ENCODE peak calls at places on chromosome 16, in four cellular contexts. O is endothelial cell of umbilical vein, B is keratinocyte, T is K562. R is an unnamed sample.

GRCh38 chr16:81460075-81460474 is 15.5 kb downstream of the CMIP start:
- DNase-seq in O (no peak), B (no peak), T (no peak), R (no peak)

GRCh38 chr16:55471448-55472097 is 7.4 kb upstream of the MMP2 start:
- DNase-seq in O (peak; percentile 39), B (peak; percentile 68), T (peak; percentile 6), R (peak; percentile 92)

GRCh38 chr16:83137326-83137770 is 510.6 kb downstream of the CDH13 start:
- DNase-seq in O (no peak), B (no peak), T (no peak), R (peak; percentile 83)

GRCh38 chr16:85392756-85393673 is 220.1 kb upstream of the GSE1 start:
- DNase-seq in O (no peak), B (no peak), T (no peak), R (no peak)

GRCh38 chr16:17377360-17378324 is 93.1 kb downstream of the XYLT1 start:
- DNase-seq in O (no peak), B (no peak), T (no peak), R (no peak)

GRCh38 chr16:47731252-47731651 is 270.1 kb downstream of the PHKB start:
- DNase-seq in O (no peak), B (peak; percentile 66), T (no peak), R (peak; percentile 99)

GRCh38 chr16:83648347-83648746 is 159.4 kb upstream of the HSBP1 start:
- DNase-seq in O (no peak), B (no peak), T (no peak), R (no peak)

GRCh38 chr16:3046506-3047386 is at the start of gene MMP25:
- DNase-seq in O (no peak), B (no peak), T (no peak), R (no peak)

GRCh38 chr16:10200823-10201571 is 18.8 kb upstream of the GRIN2A start:
- DNase-seq in O (no peak), B (no peak), T (no peak), R (no peak)

GRCh38 chr16:2983706-2984136 is 3.5 kb upstream of the PKMYT1 start:
- DNase-seq in O (peak; percentile 76), B (no peak), T (peak; percentile 94), R (peak; percentile 69)

GRCh38 chr16:14036869-14037268 is 34.2 kb upstream of the MRTFB start:
- DNase-seq in O (no peak), B (no peak), T (no peak), R (no peak)

DNA sequence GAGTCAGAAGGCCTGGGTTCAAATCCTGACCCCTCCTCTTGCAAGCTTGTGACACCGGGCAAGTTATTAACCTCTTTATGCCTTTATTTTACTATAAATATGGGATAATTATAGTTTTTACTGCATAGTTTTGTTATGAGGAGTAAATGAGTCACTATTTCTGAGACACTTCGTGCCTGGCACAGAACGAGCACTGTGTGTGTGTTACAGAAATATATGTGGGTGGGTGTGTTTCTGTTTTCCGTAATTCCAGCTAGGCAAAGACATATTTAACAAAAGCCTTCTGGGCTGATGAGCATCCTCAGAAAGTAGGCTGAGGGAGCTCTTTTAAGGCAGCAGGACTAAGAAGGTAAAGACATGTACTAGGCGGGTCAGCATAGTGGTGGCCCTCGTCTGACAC is 417.9 kb downstream of the MAF start:
- DNase-seq in O (no peak), B (no peak), T (no peak), R (no peak)
- H3K9me1 ChIP-seq in O (no peaks in the 10 kb centered on the region), B (no peaks in the 10 kb centered on the region), T (no peaks in the 10 kb centered on the region), R (no peaks in the 10 kb centered on the region)

DNA sequence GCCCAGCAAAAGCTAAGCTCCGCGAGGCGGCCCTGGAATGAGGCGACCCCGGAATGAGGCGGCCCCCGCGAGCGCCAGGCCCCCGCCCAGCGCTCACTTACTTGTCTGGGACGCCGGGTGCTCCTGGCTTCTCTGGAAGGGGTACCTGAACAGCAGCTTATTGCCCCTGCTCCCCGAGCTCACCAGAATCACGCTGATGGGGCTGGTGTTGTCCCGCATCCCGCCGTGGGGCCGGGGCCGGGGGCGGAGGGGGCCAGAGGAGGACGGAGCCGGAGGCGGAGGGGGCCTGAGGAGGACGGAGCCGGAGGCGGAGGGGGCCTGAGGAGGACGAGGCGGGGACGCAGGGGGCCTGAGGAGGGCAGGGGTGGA is 440 bp downstream of the NPRL3 start:
- DNase-seq in O (peak; percentile 18), B (no peak), T (peak; percentile 51), R (no peak)
- H3K27ac ChIP-seq in O (peak overlapping the region; percentile 2), B (peak overlapping the region; percentile 52), T (peak overlapping the region; percentile 96), R (peak overlapping the region; percentile 96)

DNA sequence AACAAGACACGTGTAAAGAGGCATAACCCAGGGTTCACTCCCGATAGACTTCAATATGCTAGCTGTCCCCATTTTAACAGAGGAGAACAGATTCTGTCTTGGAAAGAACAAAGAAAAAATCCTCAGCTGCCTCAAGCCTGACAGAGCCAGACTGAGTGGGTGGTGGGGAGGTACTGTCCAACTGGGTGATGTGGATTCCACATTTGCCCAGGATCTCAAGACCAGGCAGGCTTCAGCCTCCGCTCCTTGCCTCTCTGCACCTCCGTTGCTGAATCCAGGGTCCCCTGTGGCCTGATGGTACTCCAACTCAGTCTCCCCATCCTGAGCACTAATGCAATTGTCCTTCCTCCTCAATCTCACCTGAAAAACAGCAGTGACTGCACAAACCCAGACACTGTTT is 163.8 kb downstream of the GSG1L start:
- DNase-seq in O (no peak), B (no peak), T (no peak), R (no peak)
- H3K9me1 ChIP-seq in O (no peaks in the 10 kb centered on the region), B (no peaks in the 10 kb centered on the region), T (no peaks in the 10 kb centered on the region), R (no peaks in the 10 kb centered on the region)

GRCh38 chr16:58070585-58070984 is 45.0 kb downstream of the MMP15 start:
- DNase-seq in O (no peak), B (no peak), T (no peak), R (no peak)
- H3K27ac ChIP-seq in O (no peak overlapping the region), B (no peak overlapping the region), T (no peak overlapping the region), R (no peak overlapping the region)

GRCh38 chr16:4365014-4365406 is 6.6 kb upstream of the VASN start:
- DNase-seq in O (no peak), B (no peak), T (no peak), R (no peak)
- H3K9me1 ChIP-seq in O (no peaks in the 10 kb centered on the region), B (no peaks in the 10 kb centered on the region), T (no peaks in the 10 kb centered on the region), R (peaks cover 13% of the 10 kb centered on the region)

GRCh38 chr16:11349599-11350276 is 4.5 kb downstream of the RMI2 start:
- DNase-seq in O (peak; percentile 31), B (no peak), T (no peak), R (peak; percentile 92)

GRCh38 chr16:11348737-11349598 is 3.7 kb downstream of the RMI2 start:
- DNase-seq in O (no peak), B (no peak), T (no peak), R (no peak)

GRCh38 chr16:11347831-11348230 is 2.6 kb downstream of the RMI2 start:
- DNase-seq in O (no peak), B (no peak), T (no peak), R (no peak)

GRCh38 chr16:11353158-11353557 is 7.9 kb downstream of the RMI2 start:
- DNase-seq in O (no peak), B (no peak), T (no peak), R (no peak)

GRCh38 chr16:11350531-11351335 is 5.5 kb downstream of the RMI2 start:
- DNase-seq in O (no peak), B (no peak), T (no peak), R (peak; percentile 87)
- H3K27ac ChIP-seq in O (no peak overlapping the region), B (no peak overlapping the region), T (no peak overlapping the region), R (peak overlapping the region; percentile 97)

R was measured in IMR-90.